ENCODE peak calls at places on chromosome 4, in ten cellular contexts. J is amniotic epithelial cell; Q is activated CD4-positive, alpha-beta T cell treated with anti-CD3 and anti-CD28 coated beads, Interleukin-2, amount 50 U/mL, for 48 hours; O is GM12878; X is AG20443; R is MG63; F is ACHN; B is EL; G is GM13977; H is hepatocyte. E is an unnamed sample.

GRCh38 chr4:141066690-141067089 is 66.6 kb downstream of the RNF150 start:
- DNase-seq in J (no peak), Q (no peak), O (no peak), X (no peak), R (no peak), F (no peak), B (no peak), G (no peak), H (no peak), E (no peak)

GRCh38 chr4:176563591-176563990 is 229.1 kb downstream of the VEGFC start:
- DNase-seq in J (peak; percentile 75), Q (no peak), O (no peak), X (peak; percentile 22), R (no peak), F (no peak), B (peak; percentile 22), G (no peak), H (peak; percentile 44), E (no peak)

GRCh38 chr4:158710814-158711213 is 12.4 kb downstream of the PPID start:
- DNase-seq in J (peak; percentile 6), Q (no peak), O (no peak), X (peak; percentile 20), R (peak; percentile 54), F (no peak), B (peak; percentile 25), G (no peak), H (no peak), E (no peak)

GRCh38 chr4:56655209-56655626 is 25.9 kb downstream of the HOPX start:
- DNase-seq in J (no peak), Q (peak; percentile 27), O (no peak), X (peak; percentile 52), R (peak; percentile 41), F (no peak), B (peak; percentile 57), G (no peak), H (peak; percentile 29), E (peak; percentile 73)

GRCh38 chr4:143097751-143098150 is 87.0 kb upstream of the USP38 start:
- DNase-seq in J (no peak), Q (no peak), O (no peak), X (no peak), R (no peak), F (no peak), B (no peak), G (no peak), H (no peak), E (no peak)

GRCh38 chr4:5341151-5341925 is 290.1 kb downstream of the STK32B start:
- DNase-seq in J (no peak), Q (no peak), O (no peak), X (no peak), R (no peak), F (no peak), B (no peak), G (no peak), H (no peak), E (no peak)

GRCh38 chr4:68466185-68466584 is 18.9 kb downstream of the TMPRSS11E start:
- DNase-seq in J (peak; percentile 98), Q (no peak), O (no peak), X (peak; percentile 71), R (peak; percentile 31), F (peak; percentile 70), B (peak; percentile 71), G (no peak), H (no peak), E (no peak)

GRCh38 chr4:105060628-105061027 is 86.0 kb upstream of the TET2 start:
- DNase-seq in J (peak; percentile 5), Q (peak; percentile 23), O (peak; percentile 98), X (no peak), R (no peak), F (no peak), B (peak; percentile 13), G (peak; percentile 67), H (no peak), E (no peak)

GRCh38 chr4:138851626-138852443 is 163.7 kb upstream of the NOCT start:
- DNase-seq in J (peak; percentile 43), Q (no peak), O (no peak), X (no peak), R (no peak), F (peak; percentile 8), B (peak; percentile 4), G (no peak), H (peak; percentile 37), E (no peak)

GRCh38 chr4:109990307-109991257 is 77.9 kb downstream of the EGF start:
- DNase-seq in J (no peak), Q (no peak), O (peak; percentile 87), X (no peak), R (no peak), F (no peak), B (no peak), G (peak; percentile 36), H (no peak), E (no peak)

GRCh38 chr4:98688416-98689290 is 30.2 kb upstream of the TSPAN5 start:
- DNase-seq in J (peak; percentile 69), Q (peak; percentile 37), O (no peak), X (peak; percentile 45), R (peak; percentile 72), F (peak; percentile 3), B (peak; percentile 89), G (no peak), H (no peak), E (no peak)

E was measured in nephron progenitor cell.